ENCODE peak calls at places on chromosome 7, in four cellular contexts. One of them, this sample, is unnamed.

GRCh38 chr7:74387606-74388005 is 66.1 kb upstream of the GTF2IRD1 start:
- DNase-seq in fibroblast of the aortic adventitia: no peak
- DNase-seq in left ventricle myocardium inferior: no peak
- DNase-seq in GM13976: no peak
- DNase-seq in this sample: no peak

GRCh38 chr7:35630573-35630972 is 64.4 kb downstream of the HERPUD2 start:
- DNase-seq in fibroblast of the aortic adventitia: peak; percentile 64
- DNase-seq in left ventricle myocardium inferior: no peak
- DNase-seq in GM13976: no peak
- DNase-seq in this sample: peak; percentile 40

GRCh38 chr7:155222046-155222445 is 75.6 kb upstream of the INSIG1 start:
- DNase-seq in fibroblast of the aortic adventitia: no peak
- DNase-seq in left ventricle myocardium inferior: no peak
- DNase-seq in GM13976: no peak
- DNase-seq in this sample: no peak

GRCh38 chr7:117259626-117260025 is 63.2 kb downstream of the WNT2 start:
- DNase-seq in fibroblast of the aortic adventitia: peak; percentile 81
- DNase-seq in left ventricle myocardium inferior: no peak
- DNase-seq in GM13976: no peak
- DNase-seq in this sample: peak; percentile 52

GRCh38 chr7:92698237-92698841 is 108.1 kb upstream of the FAM133B start:
- DNase-seq in fibroblast of the aortic adventitia: peak; percentile 94
- DNase-seq in left ventricle myocardium inferior: peak; percentile 33
- DNase-seq in GM13976: no peak
- DNase-seq in this sample: peak; percentile 83

GRCh38 chr7:55483061-55483460 is 89.2 kb downstream of the VOPP1 start:
- DNase-seq in fibroblast of the aortic adventitia: no peak
- DNase-seq in left ventricle myocardium inferior: no peak
- DNase-seq in GM13976: no peak
- DNase-seq in this sample: no peak

GRCh38 chr7:118872568-118872967 is 648.1 kb downstream of the ANKRD7 start:
- DNase-seq in fibroblast of the aortic adventitia: no peak
- DNase-seq in left ventricle myocardium inferior: no peak
- DNase-seq in GM13976: no peak
- DNase-seq in this sample: no peak

GRCh38 chr7:18144171-18144570 is 116.5 kb upstream of the PRPS1L1 start:
- DNase-seq in fibroblast of the aortic adventitia: no peak
- DNase-seq in left ventricle myocardium inferior: no peak
- DNase-seq in GM13976: peak; percentile 7
- DNase-seq in this sample: no peak

GRCh38 chr7:106772655-106773108 is 92.4 kb upstream of the PIK3CG start:
- DNase-seq in fibroblast of the aortic adventitia: peak; percentile 63
- DNase-seq in left ventricle myocardium inferior: no peak
- DNase-seq in GM13976: no peak
- DNase-seq in this sample: peak; percentile 74

GRCh38 chr7:121440857-121441503 is 44.9 kb upstream of the FAM3C start:
- DNase-seq in fibroblast of the aortic adventitia: no peak
- DNase-seq in left ventricle myocardium inferior: peak; percentile 15
- DNase-seq in GM13976: no peak
- DNase-seq in this sample: no peak

GRCh38 chr7:81721428-81721827 is 48.4 kb downstream of the HGF start:
- DNase-seq in fibroblast of the aortic adventitia: no peak
- DNase-seq in left ventricle myocardium inferior: no peak
- DNase-seq in GM13976: no peak
- DNase-seq in this sample: no peak

GRCh38 chr7:133746305-133746704 is 380.8 kb upstream of the LRGUK start:
- DNase-seq in fibroblast of the aortic adventitia: no peak
- DNase-seq in left ventricle myocardium inferior: no peak
- DNase-seq in GM13976: no peak
- DNase-seq in this sample: no peak

GRCh38 chr7:133742709-133743538 is 384.2 kb upstream of the LRGUK start:
- DNase-seq in fibroblast of the aortic adventitia: peak; percentile 60
- DNase-seq in left ventricle myocardium inferior: no peak
- DNase-seq in GM13976: no peak
- DNase-seq in this sample: peak; percentile 26

GRCh38 chr7:133741703-133742102 is 385.4 kb upstream of the LRGUK start:
- DNase-seq in fibroblast of the aortic adventitia: no peak
- DNase-seq in left ventricle myocardium inferior: no peak
- DNase-seq in GM13976: no peak
- DNase-seq in this sample: no peak

GRCh38 chr7:133746847-133747246 is 380.3 kb upstream of the LRGUK start:
- DNase-seq in fibroblast of the aortic adventitia: no peak
- DNase-seq in left ventricle myocardium inferior: no peak
- DNase-seq in GM13976: no peak
- DNase-seq in this sample: no peak

GRCh38 chr7:133744451-133744850 is 382.7 kb upstream of the LRGUK start:
- DNase-seq in fibroblast of the aortic adventitia: no peak
- DNase-seq in left ventricle myocardium inferior: no peak
- DNase-seq in GM13976: no peak
- DNase-seq in this sample: no peak
- TF ChIP-seq CTCF in fibroblast of the aortic adventitia: no peak
- TF ChIP-seq CTCF in left ventricle myocardium inferior: no peak
- TF ChIP-seq CTCF in GM13976: no peak
- TF ChIP-seq CTCF in this sample: no peak

GRCh38 chr7:128359939-128360338 is 1.6 kb downstream of the PRRT4 start:
- DNase-seq in fibroblast of the aortic adventitia: no peak
- DNase-seq in left ventricle myocardium inferior: no peak
- DNase-seq in GM13976: no peak
- DNase-seq in this sample: no peak

GRCh38 chr7:128364166-128364565 is 2.7 kb upstream of the PRRT4 start:
- DNase-seq in fibroblast of the aortic adventitia: no peak
- DNase-seq in left ventricle myocardium inferior: no peak
- DNase-seq in GM13976: no peak
- DNase-seq in this sample: no peak

GRCh38 chr7:128362670-128363069 is 1.2 kb upstream of the PRRT4 start:
- DNase-seq in fibroblast of the aortic adventitia: no peak
- DNase-seq in left ventricle myocardium inferior: no peak
- DNase-seq in GM13976: no peak
- DNase-seq in this sample: peak; percentile 54

GRCh38 chr7:128363261-128363721 is 1.8 kb upstream of the PRRT4 start:
- DNase-seq in fibroblast of the aortic adventitia: no peak
- DNase-seq in left ventricle myocardium inferior: no peak
- DNase-seq in GM13976: no peak
- DNase-seq in this sample: no peak

GRCh38 chr7:128361463-128362441 is at the start of gene PRRT4:
- DNase-seq in fibroblast of the aortic adventitia: no peak
- DNase-seq in left ventricle myocardium inferior: peak; percentile 43
- DNase-seq in GM13976: peak; percentile 74
- DNase-seq in this sample: no peak
- TF ChIP-seq CTCF in fibroblast of the aortic adventitia: no peak
- TF ChIP-seq CTCF in left ventricle myocardium inferior: no peak
- TF ChIP-seq CTCF in GM13976: no peak
- TF ChIP-seq CTCF in this sample: no peak

DNA sequence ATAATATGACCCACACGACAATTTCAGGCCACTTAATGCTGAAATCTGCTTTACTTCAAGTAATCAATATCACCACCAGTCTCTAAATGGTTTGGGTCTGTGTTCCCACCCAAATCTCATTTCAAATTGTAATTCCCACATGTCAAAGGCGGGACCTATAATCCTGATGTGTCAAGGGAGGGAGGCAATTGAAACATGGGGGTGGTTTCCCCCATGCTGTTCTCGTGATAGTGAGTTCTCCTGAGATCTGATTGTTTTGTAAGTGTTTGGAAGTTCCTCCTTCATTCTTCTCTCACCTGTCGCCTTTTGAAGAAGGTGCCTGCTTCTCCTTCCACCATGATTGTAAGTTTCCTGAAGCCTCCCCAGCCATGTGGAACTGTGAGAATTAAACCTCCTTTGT is 178.4 kb downstream of the CRPPA start:
- DNase-seq in fibroblast of the aortic adventitia: no peak
- DNase-seq in left ventricle myocardium inferior: no peak
- DNase-seq in GM13976: no peak
- DNase-seq in this sample: no peak
- TF ChIP-seq CTCF in fibroblast of the aortic adventitia: no peak
- TF ChIP-seq CTCF in left ventricle myocardium inferior: no peak
- TF ChIP-seq CTCF in GM13976: no peak
- TF ChIP-seq CTCF in this sample: no peak

DNA sequence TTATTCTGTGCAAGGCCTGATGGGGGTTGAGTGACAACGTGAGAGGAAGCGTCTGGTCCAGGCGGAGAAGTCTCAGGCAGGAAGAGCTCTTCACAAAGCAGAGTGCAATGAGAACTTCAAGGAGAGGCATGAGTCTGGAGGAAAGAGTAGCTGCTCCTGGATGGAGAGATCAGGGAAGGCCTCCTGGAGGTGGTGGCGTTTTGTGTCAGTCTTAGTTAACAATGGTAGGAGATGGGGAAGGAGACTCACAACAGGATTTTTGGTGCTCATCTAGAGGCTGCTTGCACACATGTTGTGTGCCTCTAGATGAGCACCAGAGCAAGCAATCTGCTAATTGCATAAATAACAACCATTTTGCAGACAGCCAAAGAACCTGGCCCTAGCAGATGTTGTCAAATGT is 442.8 kb upstream of the PODXL start:
- DNase-seq in fibroblast of the aortic adventitia: no peak
- DNase-seq in left ventricle myocardium inferior: no peak
- DNase-seq in GM13976: no peak
- DNase-seq in this sample: no peak
- TF ChIP-seq CTCF in fibroblast of the aortic adventitia: no peak
- TF ChIP-seq CTCF in left ventricle myocardium inferior: no peak
- TF ChIP-seq CTCF in GM13976: no peak
- TF ChIP-seq CTCF in this sample: no peak

DNA sequence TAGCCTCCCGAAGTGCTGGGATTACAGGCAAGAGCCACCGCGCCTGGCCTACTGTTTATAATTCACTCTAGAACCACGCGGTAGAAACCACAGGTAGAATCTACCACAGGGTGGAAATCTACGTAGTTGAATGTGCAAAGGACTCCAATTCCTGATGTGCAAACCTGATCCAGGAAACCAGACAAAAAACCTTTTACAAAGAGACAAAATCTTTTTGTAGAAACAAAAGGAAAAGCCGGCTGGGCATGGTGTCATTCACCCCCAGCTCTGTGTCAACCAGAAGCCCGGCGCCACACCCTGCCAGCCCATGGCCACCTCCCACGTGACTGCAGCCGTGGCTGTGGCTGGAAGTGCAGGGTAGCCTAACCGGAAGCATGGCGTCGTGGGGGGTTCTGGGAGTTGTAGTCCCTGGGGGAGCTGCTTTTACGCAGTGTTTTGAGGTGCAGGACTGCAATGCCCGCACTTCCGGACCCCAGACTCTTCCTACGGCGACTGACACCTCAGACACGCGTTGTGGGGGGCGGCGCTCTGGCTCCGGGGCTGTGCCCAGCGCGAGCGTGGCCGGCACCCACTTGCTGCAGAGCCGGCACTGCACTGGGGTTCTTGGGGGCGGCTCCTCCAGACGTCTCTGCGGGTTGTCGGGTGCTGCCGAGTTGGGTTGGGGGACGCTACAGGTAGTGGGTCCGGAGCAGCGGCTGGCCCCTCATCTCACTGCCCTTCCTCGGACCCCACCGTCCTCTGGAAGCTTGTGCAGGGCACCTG is 41.5 kb upstream of the RNF216 start:
- DNase-seq in fibroblast of the aortic adventitia: peak; percentile 90
- DNase-seq in left ventricle myocardium inferior: peak; percentile 95
- DNase-seq in GM13976: peak; percentile 95
- DNase-seq in this sample: peak; percentile 91
- TF ChIP-seq CTCF in fibroblast of the aortic adventitia: peak; percentile 34
- TF ChIP-seq CTCF in left ventricle myocardium inferior: peak; percentile 50
- TF ChIP-seq CTCF in GM13976: no peak
- TF ChIP-seq CTCF in this sample: no peak

GRCh38 chr7:134707663-134708383 is 61.2 kb downstream of the BPGM start:
- DNase-seq in fibroblast of the aortic adventitia: no peak
- DNase-seq in left ventricle myocardium inferior: no peak
- DNase-seq in GM13976: no peak
- DNase-seq in this sample: no peak
- TF ChIP-seq CTCF in fibroblast of the aortic adventitia: no peak
- TF ChIP-seq CTCF in left ventricle myocardium inferior: no peak
- TF ChIP-seq CTCF in GM13976: no peak
- TF ChIP-seq CTCF in this sample: no peak

GRCh38 chr7:111561909-111562732 is at the start of gene IMMP2L:
- DNase-seq in fibroblast of the aortic adventitia: peak; percentile 76
- DNase-seq in left ventricle myocardium inferior: peak; percentile 89
- DNase-seq in GM13976: peak; percentile 93
- DNase-seq in this sample: peak; percentile 73
- TF ChIP-seq CTCF in fibroblast of the aortic adventitia: peak; percentile 45
- TF ChIP-seq CTCF in left ventricle myocardium inferior: peak; percentile 48
- TF ChIP-seq CTCF in GM13976: peak; percentile 72
- TF ChIP-seq CTCF in this sample: peak; percentile 67

GRCh38 chr7:42025635-42026375 is 211.2 kb downstream of the GLI3 start:
- DNase-seq in fibroblast of the aortic adventitia: no peak
- DNase-seq in left ventricle myocardium inferior: no peak
- DNase-seq in GM13976: no peak
- DNase-seq in this sample: no peak
- TF ChIP-seq CTCF in fibroblast of the aortic adventitia: no peak
- TF ChIP-seq CTCF in left ventricle myocardium inferior: no peak
- TF ChIP-seq CTCF in GM13976: no peak
- TF ChIP-seq CTCF in this sample: no peak

DNA sequence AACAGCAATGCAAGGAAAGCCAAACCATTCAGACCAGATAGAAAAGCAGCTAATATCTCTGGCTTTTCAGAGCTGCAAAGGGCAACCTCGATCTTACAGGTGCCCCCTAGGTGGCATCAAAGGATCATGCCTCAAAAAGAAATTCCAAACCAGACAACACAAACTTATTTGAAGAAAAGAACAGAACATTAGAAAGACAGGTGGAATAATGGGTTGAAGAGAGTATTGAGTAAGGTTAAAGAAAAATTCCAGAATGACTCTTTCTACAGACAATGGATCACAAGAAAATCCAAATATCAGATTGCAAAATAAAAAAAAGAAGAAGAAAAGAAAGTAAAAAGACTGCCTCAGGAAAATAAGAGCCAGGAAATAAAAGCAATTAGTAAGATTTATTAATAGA is 213.7 kb downstream of the ELMO1 start:
- DNase-seq in fibroblast of the aortic adventitia: peak; percentile 12
- DNase-seq in left ventricle myocardium inferior: no peak
- DNase-seq in GM13976: peak; percentile 22
- DNase-seq in this sample: no peak
- TF ChIP-seq CTCF in fibroblast of the aortic adventitia: peak; percentile 32
- TF ChIP-seq CTCF in left ventricle myocardium inferior: peak; percentile 69
- TF ChIP-seq CTCF in GM13976: peak; percentile 25
- TF ChIP-seq CTCF in this sample: peak; percentile 37

GRCh38 chr7:49638166-49638565 is 135.3 kb upstream of the VWC2 start:
- DNase-seq in fibroblast of the aortic adventitia: no peak
- DNase-seq in left ventricle myocardium inferior: no peak
- DNase-seq in GM13976: no peak
- DNase-seq in this sample: no peak
- TF ChIP-seq CTCF in fibroblast of the aortic adventitia: no peak
- TF ChIP-seq CTCF in left ventricle myocardium inferior: peak; percentile 47
- TF ChIP-seq CTCF in GM13976: no peak
- TF ChIP-seq CTCF in this sample: no peak

This sample was measured in HFFc6.